ENCODE peak calls at places on chromosomes 1 and 21, in four cellular contexts. Q is NCI-H1092, X is Calu3, N is mucosa of descending colon. H is an unnamed sample.

GRCh38 chr21:20353351-20353750 is 644.9 kb upstream of the NCAM2 start:
- DNase-seq in Q (no peak), X (no peak), N (no peak), H (no peak)

GRCh38 chr21:38712076-38712475 is 93.7 kb upstream of the ETS2 start:
- DNase-seq in Q (peak), X (peak), N (peak), H (peak)

GRCh38 chr1:162566870-162567269 is 5.3 kb downstream of the UAP1 start:
- DNase-seq in Q (no peak), X (no peak), N (no peak), H (no peak)

GRCh38 chr21:31354604-31355443 is 10.8 kb upstream of the TIAM1 start:
- DNase-seq in Q (no peak), X (peak), N (no peak), H (no peak)

GRCh38 chr1:20142001-20142710 is 3.0 kb downstream of the PLA2G2F start:
- DNase-seq in Q (no peak), X (no peak), N (no peak), H (no peak)

GRCh38 chr1:196399713-196400112 is 208.5 kb downstream of the KCNT2 start:
- DNase-seq in Q (no peak), X (no peak), N (no peak), H (no peak)

GRCh38 chr1:37147397-37147831 is 113.1 kb upstream of the GRIK3 start:
- DNase-seq in Q (no peak), X (no peak), N (no peak), H (no peak)

GRCh38 chr21:45640888-45641479 is 2.5 kb upstream of the PCBP3 start:
- DNase-seq in Q (no peak), X (no peak), N (peak), H (no peak)

GRCh38 chr21:28788030-28788429 is 204.6 kb downstream of the LTN1 start:
- DNase-seq in Q (no peak), X (no peak), N (no peak), H (no peak)

GRCh38 chr1:93635614-93636543 is 45.8 kb downstream of the BCAR3 start:
- DNase-seq in Q (no peak), X (no peak), N (no peak), H (no peak)

H was measured in NCI-H524.